ENCODE peak calls at places on chromosomes 12 and 14, in four cellular contexts. U is HepG2, M is HCT116, T is K562. R is an unnamed sample.

GRCh38 chr14:33647385-33647786 is 303.5 kb downstream of the EGLN3 start:
- DNase-seq in U (no peak), M (no peak), T (no peak), R (peak)

GRCh38 chr12:69686731-69687130 is 12.4 kb downstream of the BEST3 start:
- DNase-seq in U (no peak), M (no peak), T (no peak), R (no peak)

GRCh38 chr12:16607895-16608294 is 1.9 kb upstream of the LMO3 start:
- DNase-seq in U (no peak), M (no peak), T (no peak), R (no peak)

GRCh38 chr12:122318607-122319311 is 52.5 kb upstream of the VPS33A start:
- DNase-seq in U (no peak), M (no peak), T (no peak), R (no peak)

GRCh38 chr12:91704446-91704845 is 441.2 kb downstream of the BTG1 start:
- DNase-seq in U (no peak), M (no peak), T (no peak), R (no peak)

GRCh38 chr14:36805116-36805515 is 143.5 kb downstream of the PAX9 start:
- DNase-seq in U (no peak), M (no peak), T (no peak), R (no peak)

GRCh38 chr12:43973993-43974392 is 138.1 kb downstream of the TMEM117 start:
- DNase-seq in U (no peak), M (no peak), T (no peak), R (no peak)

GRCh38 chr14:104968153-104968527 is 10.0 kb downstream of the AHNAK2 start:
- DNase-seq in U (no peak), M (no peak), T (peak), R (no peak)

GRCh38 chr12:67517181-67517887 is 131.2 kb upstream of the DYRK2 start:
- DNase-seq in U (no peak), M (peak), T (no peak), R (no peak)

GRCh38 chr12:25958254-25959068 is at the start of gene RASSF8:
- DNase-seq in U (peak), M (no peak), T (peak), R (no peak)

GRCh38 chr14:99039316-99040041 is 232.5 kb downstream of the BCL11B start:
- DNase-seq in U (no peak), M (no peak), T (no peak), R (no peak)

GRCh38 chr12:28884861-28885260 is 264.2 kb upstream of the FAR2 start:
- DNase-seq in U (no peak), M (no peak), T (no peak), R (no peak)

GRCh38 chr12:114579389-114579788 is 104.6 kb downstream of the TBX3 start:
- DNase-seq in U (no peak), M (no peak), T (no peak), R (no peak)

DNA sequence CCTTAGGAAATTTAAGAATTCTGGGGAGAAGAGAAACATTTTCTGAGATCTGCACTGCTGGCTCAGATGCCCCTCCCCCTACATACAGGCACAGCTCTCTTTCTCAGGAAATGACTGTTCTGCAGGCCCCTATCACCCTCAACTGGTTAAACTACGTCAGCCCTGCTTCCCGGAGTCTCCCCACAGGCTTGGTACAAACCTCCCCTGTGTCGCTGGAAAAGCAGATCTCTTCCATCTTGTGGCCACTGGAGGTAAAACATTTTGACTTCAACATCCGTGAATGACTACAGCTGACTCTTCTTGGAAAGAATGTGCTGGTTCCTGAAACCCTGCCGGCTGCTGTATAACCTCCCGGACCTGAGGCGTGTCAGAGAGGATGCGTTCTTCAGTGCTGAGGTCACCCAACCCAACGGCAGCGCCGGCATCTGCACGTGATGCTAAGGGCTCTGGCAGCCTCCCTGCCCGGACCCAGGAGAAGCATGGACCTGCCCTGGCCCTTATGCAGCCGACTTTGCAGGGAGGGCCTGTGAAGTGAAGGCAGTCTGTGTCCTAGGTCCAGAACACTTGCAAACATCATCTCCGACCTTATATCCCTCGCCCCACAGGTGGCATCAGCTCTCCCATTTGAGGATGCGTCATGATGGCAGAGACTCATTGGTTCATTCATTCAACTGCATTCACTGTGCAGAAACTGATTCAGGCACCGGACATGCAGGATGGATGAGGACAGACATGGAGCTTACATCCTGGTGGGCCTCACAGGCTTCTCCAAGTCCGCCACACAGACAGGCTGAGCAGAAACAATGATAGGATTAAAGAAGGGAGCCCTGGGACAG is 129.2 kb downstream of the GCH1 start:
- DNase-seq in U (peak), M (peak), T (peak), R (peak)
- TF ChIP-seq TCF7L2 in U (no peak), M (peak), T (no peak), R (no peak)

GRCh38 chr12:98085360-98085759 is 430.0 kb upstream of the TMPO start:
- DNase-seq in U (no peak), M (no peak), T (no peak), R (no peak)

GRCh38 chr12:98084391-98084790 is 431.0 kb upstream of the TMPO start:
- DNase-seq in U (no peak), M (no peak), T (no peak), R (no peak)

DNA sequence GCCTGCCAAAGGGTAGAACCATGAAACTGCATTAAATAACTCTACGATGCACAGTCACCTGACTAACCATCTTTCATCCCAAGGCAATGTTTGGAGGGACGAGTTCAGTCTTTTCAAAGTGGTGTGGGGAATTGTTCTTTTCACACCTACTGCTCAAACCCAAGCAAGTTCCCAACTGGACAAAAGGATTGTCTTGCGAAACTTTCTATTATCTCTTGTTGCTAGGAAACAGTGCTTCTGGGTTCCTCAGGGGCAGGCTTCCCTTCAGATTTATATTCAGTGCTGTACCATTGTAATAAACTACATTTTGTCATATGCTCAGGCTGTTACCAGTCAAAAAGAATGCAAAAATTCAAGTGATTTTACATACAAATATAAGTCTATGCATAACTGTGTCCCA is 430.4 kb upstream of the TMPO start:
- DNase-seq in U (no peak), M (no peak), T (no peak), R (no peak)
- TF ChIP-seq SIN3A in U (no peak), M (no peak), T (no peak), R (no peak)

DNA sequence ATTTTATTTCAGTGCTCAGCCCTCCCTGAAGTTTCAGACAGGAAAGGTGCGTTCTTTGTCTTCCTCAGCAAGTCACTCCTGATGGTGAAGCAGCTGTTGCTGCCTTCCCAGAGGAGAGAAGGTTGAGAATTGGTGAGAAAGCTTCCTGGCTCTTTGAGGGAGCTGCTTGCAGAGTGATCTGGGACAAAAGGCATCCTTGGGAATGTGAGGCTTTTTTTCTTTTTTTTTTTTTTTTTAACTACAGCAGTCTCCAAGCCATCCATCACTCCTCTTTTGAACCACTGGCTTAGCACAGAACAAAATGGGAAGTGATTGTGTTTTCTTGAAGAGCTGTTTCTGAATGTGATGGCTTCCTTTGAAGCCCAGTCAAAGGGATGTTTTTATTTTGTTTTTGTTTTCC is 120.3 kb upstream of the LRIG3 start:
- DNase-seq in U (no peak), M (no peak), T (no peak), R (no peak)
- TF ChIP-seq TCF7L2 in U (no peak), M (no peak), T (no peak), R (no peak)

GRCh38 chr12:97306121-97306520 is 156.5 kb upstream of the RMST start:
- DNase-seq in U (no peak), M (no peak), T (no peak), R (no peak)

GRCh38 chr12:97299867-97300266 is 162.7 kb upstream of the RMST start:
- DNase-seq in U (peak), M (no peak), T (no peak), R (no peak)

GRCh38 chr12:97300921-97301320 is 161.7 kb upstream of the RMST start:
- DNase-seq in U (no peak), M (no peak), T (no peak), R (no peak)

GRCh38 chr12:97300431-97300830 is 162.2 kb upstream of the RMST start:
- DNase-seq in U (no peak), M (no peak), T (no peak), R (no peak)

DNA sequence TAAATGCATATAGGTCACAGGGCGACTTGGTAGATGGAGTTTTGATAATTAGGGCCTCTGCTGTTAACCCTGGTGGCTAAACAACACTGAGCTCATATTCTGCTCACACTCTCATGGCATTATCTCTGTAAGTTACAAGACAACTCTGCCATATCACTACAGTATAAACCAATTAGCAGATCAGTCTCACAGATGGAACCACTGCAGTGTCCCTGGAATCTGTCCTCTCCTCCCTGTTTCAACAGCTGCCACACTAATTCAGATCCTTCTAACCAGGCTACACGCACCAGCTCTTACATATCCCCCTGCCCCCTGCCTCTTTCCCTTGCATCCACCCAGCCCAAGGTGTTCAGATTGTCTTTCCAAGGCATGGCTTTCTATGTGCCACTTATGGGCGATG is 161.0 kb upstream of the RMST start:
- DNase-seq in U (no peak), M (no peak), T (no peak), R (no peak)
- TF ChIP-seq SIN3A in U (no peak), M (no peak), T (no peak), R (no peak)

GRCh38 chr12:11719678-11720099 is 70.2 kb downstream of the ETV6 start:
- DNase-seq in U (no peak), M (no peak), T (no peak), R (no peak)

GRCh38 chr12:11718105-11718504 is 68.6 kb downstream of the ETV6 start:
- DNase-seq in U (no peak), M (no peak), T (no peak), R (no peak)

GRCh38 chr12:11717533-11717961 is 68.1 kb downstream of the ETV6 start:
- DNase-seq in U (peak), M (no peak), T (no peak), R (no peak)

GRCh38 chr12:11716794-11717532 is 67.5 kb downstream of the ETV6 start:
- DNase-seq in U (no peak), M (no peak), T (no peak), R (no peak)

GRCh38 chr12:11718768-11719253 is 69.3 kb downstream of the ETV6 start:
- DNase-seq in U (no peak), M (no peak), T (no peak), R (no peak)
- TF ChIP-seq TCF7L2 in U (no peak), M (no peak), T (no peak), R (no peak)

GRCh38 chr12:54306925-54307731 is 6.3 kb upstream of the NFE2 start:
- DNase-seq in U (peak), M (peak), T (peak), R (no peak)
- TF ChIP-seq SIN3A in U (no peak), M (no peak), T (no peak), R (no peak)

DNA sequence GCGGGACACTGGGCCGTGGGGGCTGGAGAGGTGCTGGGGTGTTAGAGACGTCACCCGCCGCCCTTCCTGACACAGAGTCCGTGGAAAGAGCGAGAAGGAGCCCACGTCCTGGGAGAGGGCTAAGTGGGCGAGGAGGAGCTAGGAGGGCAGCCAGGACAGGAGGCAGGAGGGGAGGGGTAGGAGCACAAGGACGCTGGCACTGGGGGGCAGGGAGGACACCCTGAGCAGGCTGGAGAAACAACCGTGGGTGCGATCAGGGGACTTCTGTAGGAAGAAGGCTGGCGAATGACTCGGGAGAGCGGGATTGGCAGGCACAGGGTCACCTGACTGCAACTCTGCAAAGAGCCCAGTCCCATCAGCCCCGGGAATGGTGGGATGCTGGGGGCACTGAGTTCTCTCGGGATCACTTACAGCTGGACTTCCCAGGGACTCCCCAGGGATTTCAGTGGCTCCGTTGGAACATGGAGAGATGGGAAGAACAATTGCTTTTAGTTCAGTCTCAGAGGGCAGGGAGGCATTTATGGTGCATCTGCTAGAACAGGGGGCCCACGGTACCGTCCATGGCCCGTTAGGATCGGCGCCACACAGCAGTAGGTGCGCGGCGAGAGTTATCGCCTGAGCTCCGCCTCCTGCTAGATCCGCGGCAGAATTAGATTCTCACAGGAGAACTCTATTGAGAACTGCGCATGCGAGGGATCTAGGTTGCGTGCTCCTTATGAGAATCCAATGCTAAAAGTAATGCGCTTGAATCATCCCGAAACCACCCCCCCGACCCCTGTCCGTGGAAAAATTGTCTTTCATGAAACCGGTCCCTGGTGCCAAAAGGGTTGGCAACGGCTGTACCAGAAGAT is 24.3 kb downstream of the UBR7 start:
- DNase-seq in U (no peak), M (no peak), T (no peak), R (no peak)
- TF ChIP-seq TCF7L2 in U (no peak), M (no peak), T (no peak), R (no peak)

DNA sequence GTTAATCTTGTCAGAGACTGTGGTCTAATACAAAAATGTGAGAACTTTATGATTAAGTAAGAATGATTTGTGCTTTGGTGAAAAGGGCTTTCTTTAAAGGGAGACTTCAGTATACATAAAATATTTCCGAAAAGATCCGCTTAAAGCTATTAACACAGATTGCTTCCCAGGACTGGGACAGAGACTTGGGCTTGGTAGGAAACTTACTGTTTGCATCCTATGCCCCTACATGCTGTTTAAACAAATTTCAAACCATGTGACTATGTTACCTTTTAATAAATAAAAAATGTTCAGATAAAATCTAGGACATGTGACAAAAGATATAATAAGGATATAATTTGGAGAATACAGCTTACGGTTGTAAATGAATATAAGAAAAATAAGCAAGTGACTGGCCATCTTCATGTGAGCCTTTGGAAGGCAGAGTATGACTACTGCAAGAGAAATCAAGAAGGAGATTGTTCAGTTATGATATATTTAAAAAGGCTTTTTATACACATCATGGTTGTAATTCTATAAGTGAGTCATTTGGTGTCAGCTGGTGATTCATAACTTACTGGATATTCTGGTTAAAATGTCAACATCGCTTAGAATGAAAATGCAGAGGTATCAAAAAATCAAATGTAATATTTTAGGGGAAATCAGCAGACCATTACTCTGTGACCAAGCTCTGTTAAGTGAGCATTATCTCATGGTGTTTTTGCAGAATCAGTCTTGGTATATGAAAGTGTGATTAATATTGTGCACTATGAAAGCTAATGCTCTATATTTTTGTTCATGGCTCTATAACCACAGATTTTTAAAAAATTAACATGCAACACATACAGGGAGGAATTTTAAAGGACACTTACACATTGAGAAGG is 234.8 kb upstream of the E2F7 start:
- DNase-seq in U (no peak), M (no peak), T (no peak), R (peak)
- TF ChIP-seq SIN3A in U (no peak), M (no peak), T (no peak), R (no peak)

GRCh38 chr12:97493729-97494128 is 31.1 kb downstream of the RMST start:
- DNase-seq in U (no peak), M (no peak), T (no peak), R (no peak)
- TF ChIP-seq TCF7L2 in U (no peak), M (no peak), T (no peak), R (no peak)

GRCh38 chr12:18897816-18898215 is 159.9 kb downstream of the CAPZA3 start:
- DNase-seq in U (no peak), M (no peak), T (no peak), R (no peak)
- TF ChIP-seq SIN3A in U (no peak), M (no peak), T (no peak), R (no peak)